ENCODE peak calls at places on chromosomes 16 and 17, in six cellular contexts. W, Z, J, B, C and A are unnamed samples. For H3K4me1, the result is how much of the 10 kb centered on the place peaks cover.

GRCh38 chr16:1707193-1707790 is 1.3 kb downstream of the MAPK8IP3 start:
- DNase-seq in W (peak), Z (peak), J (peak), B (no peak), C (peak), A (no peak)

GRCh38 chr17:7555320-7555948 is 3.1 kb upstream of the TNFSF13 start:
- DNase-seq in W (no peak), Z (peak), J (no peak), B (no peak), C (no peak), A (no peak)

GRCh38 chr16:57262841-57263584 is 18.0 kb downstream of the ARL2BP start:
- DNase-seq in W (no peak), Z (no peak), J (no peak), B (no peak), C (no peak), A (no peak)

GRCh38 chr17:51230306-51230705 is 29.5 kb downstream of the MBTD1 start:
- DNase-seq in W (no peak), Z (no peak), J (no peak), B (no peak), C (peak), A (no peak)

GRCh38 chr17:48259710-48260291 is 152.2 kb downstream of the SNX11 start:
- DNase-seq in W (peak), Z (peak), J (peak), B (no peak), C (no peak), A (peak)

GRCh38 chr16:4180511-4180910 is 61.4 kb downstream of the SRL start:
- DNase-seq in W (no peak), Z (no peak), J (no peak), B (no peak), C (no peak), A (no peak)

GRCh38 chr16:57619606-57620315 is 8.7 kb upstream of the ADGRG1 start:
- DNase-seq in W (no peak), Z (no peak), J (no peak), B (no peak), C (no peak), A (peak)

GRCh38 chr17:37310940-37311339 is 64.8 kb upstream of the C17orf78 start:
- DNase-seq in W (no peak), Z (no peak), J (no peak), B (no peak), C (no peak), A (no peak)

GRCh38 chr16:74448990-74449389 is 27.7 kb upstream of the CLEC18B start:
- DNase-seq in W (peak), Z (peak), J (no peak), B (no peak), C (no peak), A (peak)

GRCh38 chr16:30949655-30950515 is 1.0 kb downstream of the ORAI3 start:
- DNase-seq in W (peak), Z (peak), J (peak), B (no peak), C (peak), A (peak)

GRCh38 chr16:24573141-24573540 is 33.8 kb downstream of the RBBP6 start:
- DNase-seq in W (no peak), Z (no peak), J (no peak), B (no peak), C (no peak), A (no peak)

GRCh38 chr17:38742431-38743308 is 5.5 kb downstream of the PCGF2 start:
- DNase-seq in W (peak), Z (no peak), J (no peak), B (no peak), C (no peak), A (no peak)

GRCh38 chr17:61700252-61700651 is 109.2 kb upstream of the NACA2 start:
- DNase-seq in W (peak), Z (peak), J (no peak), B (no peak), C (no peak), A (no peak)

GRCh38 chr16:58727796-58728568 is 6.1 kb downstream of the GOT2 start:
- DNase-seq in W (no peak), Z (no peak), J (no peak), B (no peak), C (no peak), A (no peak)

GRCh38 chr17:51435641-51436091 is 175.3 kb downstream of the UTP18 start:
- DNase-seq in W (peak), Z (peak), J (peak), B (peak), C (peak), A (peak)

GRCh38 chr17:16120937-16121336 is 94.4 kb downstream of the NCOR1 start:
- DNase-seq in W (no peak), Z (no peak), J (no peak), B (no peak), C (no peak), A (no peak)

GRCh38 chr17:13153036-13153435 is 135.2 kb upstream of the ELAC2 start:
- DNase-seq in W (no peak), Z (no peak), J (no peak), B (no peak), C (no peak), A (no peak)

GRCh38 chr17:76681222-76682137 is 29.3 kb downstream of the MXRA7 start:
- DNase-seq in W (peak), Z (peak), J (peak), B (peak), C (peak), A (no peak)

GRCh38 chr17:43757171-43757660 is 1.4 kb downstream of the SOST start:
- DNase-seq in W (no peak), Z (no peak), J (no peak), B (no peak), C (no peak), A (no peak)

GRCh38 chr17:42285346-42286050 is 2.8 kb upstream of the STAT5A start:
- DNase-seq in W (no peak), Z (no peak), J (no peak), B (no peak), C (no peak), A (no peak)

GRCh38 chr17:27524594-27524993 is 68.3 kb downstream of the KSR1 start:
- DNase-seq in W (no peak), Z (no peak), J (no peak), B (no peak), C (no peak), A (no peak)

GRCh38 chr17:16381496-16381820 is 567 bp downstream of the UBB start:
- DNase-seq in W (no peak), Z (no peak), J (no peak), B (no peak), C (no peak), A (no peak)

GRCh38 chr16:89375021-89375420 is 115.3 kb downstream of the ANKRD11 start:
- DNase-seq in W (no peak), Z (no peak), J (peak), B (no peak), C (no peak), A (no peak)

GRCh38 chr16:19188406-19188805 is 20.4 kb downstream of the SYT17 start:
- DNase-seq in W (peak), Z (no peak), J (no peak), B (no peak), C (no peak), A (no peak)

GRCh38 chr17:58337600-58338453 is 9.2 kb upstream of the TSPOAP1 start:
- DNase-seq in W (no peak), Z (peak), J (peak), B (no peak), C (peak), A (no peak)

GRCh38 chr16:79519448-79519847 is 81.1 kb downstream of the MAF start:
- DNase-seq in W (no peak), Z (no peak), J (no peak), B (no peak), C (no peak), A (no peak)

GRCh38 chr17:39063681-39064069 is 87.8 kb downstream of the PLXDC1 start:
- DNase-seq in W (no peak), Z (no peak), J (no peak), B (no peak), C (no peak), A (peak)

GRCh38 chr16:87854053-87854906 is 15.0 kb downstream of the SLC7A5 start:
- DNase-seq in W (no peak), Z (no peak), J (no peak), B (no peak), C (no peak), A (peak)

GRCh38 chr16:20906225-20906870 is 5.8 kb downstream of the LYRM1 start:
- DNase-seq in W (peak), Z (no peak), J (no peak), B (no peak), C (no peak), A (peak)

GRCh38 chr17:9247401-9247938 is 226.2 kb downstream of the NTN1 start:
- DNase-seq in W (no peak), Z (no peak), J (no peak), B (no peak), C (no peak), A (no peak)

GRCh38 chr17:14904406-14904805 is 360.7 kb downstream of the PMP22 start:
- DNase-seq in W (no peak), Z (no peak), J (no peak), B (no peak), C (no peak), A (no peak)

GRCh38 chr16:57150682-57151330 is 35.0 kb downstream of the PSME3IP1 start:
- DNase-seq in W (no peak), Z (peak), J (no peak), B (no peak), C (no peak), A (no peak)

GRCh38 chr16:24652209-24652712 is 77.2 kb upstream of the TNRC6A start:
- DNase-seq in W (no peak), Z (no peak), J (no peak), B (no peak), C (no peak), A (no peak)

GRCh38 chr17:17677299-17678040 is 3.8 kb upstream of the RAI1 start:
- DNase-seq in W (no peak), Z (no peak), J (no peak), B (no peak), C (no peak), A (no peak)

GRCh38 chr17:31744541-31744951 is 114.5 kb downstream of the COPRS start:
- DNase-seq in W (no peak), Z (no peak), J (no peak), B (no peak), C (peak), A (no peak)

GRCh38 chr17:45225964-45226530 is 4.4 kb downstream of the FMNL1 start:
- DNase-seq in W (peak), Z (no peak), J (no peak), B (no peak), C (peak), A (no peak)

GRCh38 chr16:13390093-13390985 is 488.9 kb downstream of the SHISA9 start:
- DNase-seq in W (no peak), Z (peak), J (no peak), B (no peak), C (peak), A (no peak)

DNA sequence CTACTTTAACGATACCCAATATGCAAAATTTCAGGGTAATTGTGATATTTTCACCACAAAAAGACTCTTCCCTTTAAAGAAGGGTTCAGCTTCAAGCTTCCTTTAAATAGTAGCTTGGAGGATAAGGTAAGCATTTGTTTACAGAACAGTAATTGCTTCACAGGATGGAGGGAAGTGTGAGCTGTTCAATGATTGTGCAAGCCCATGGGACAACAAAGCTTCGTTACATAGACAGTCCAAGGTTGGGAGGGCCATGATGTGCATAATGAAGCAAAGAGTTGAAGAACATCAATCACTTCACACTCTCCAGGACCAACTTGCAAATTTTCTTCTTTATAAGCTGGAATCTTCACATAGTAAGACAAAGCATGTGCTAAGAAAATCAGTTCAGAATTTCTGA is 145.0 kb upstream of the ASIC2 start:
- DNase-seq in W (no peak), Z (no peak), J (no peak), B (no peak), C (no peak), A (no peak)
- H3K4me1 ChIP-seq in W (under half), Z (under half), J (under half), B (under half), C (under half), A (under half)

GRCh38 chr17:79983456-79983855 is 52.2 kb downstream of the TBC1D16 start:
- DNase-seq in W (no peak), Z (no peak), J (no peak), B (no peak), C (no peak), A (no peak)
- H3K4me3 ChIP-seq in W (no peak), Z (no peak), J (no peak), B (no peak), C (no peak), A (no peak)

GRCh38 chr17:50207792-50208567 is 6.5 kb upstream of the COL1A1 start:
- DNase-seq in W (no peak), Z (no peak), J (no peak), B (no peak), C (no peak), A (no peak)

GRCh38 chr17:50209472-50210248 is 8.2 kb upstream of the COL1A1 start:
- DNase-seq in W (no peak), Z (peak), J (peak), B (no peak), C (no peak), A (peak)

GRCh38 chr17:50210249-50211225 is 9.1 kb upstream of the COL1A1 start:
- DNase-seq in W (peak), Z (peak), J (peak), B (no peak), C (no peak), A (peak)

GRCh38 chr17:50208611-50209061 is 7.2 kb upstream of the COL1A1 start:
- DNase-seq in W (no peak), Z (peak), J (no peak), B (no peak), C (no peak), A (no peak)

DNA sequence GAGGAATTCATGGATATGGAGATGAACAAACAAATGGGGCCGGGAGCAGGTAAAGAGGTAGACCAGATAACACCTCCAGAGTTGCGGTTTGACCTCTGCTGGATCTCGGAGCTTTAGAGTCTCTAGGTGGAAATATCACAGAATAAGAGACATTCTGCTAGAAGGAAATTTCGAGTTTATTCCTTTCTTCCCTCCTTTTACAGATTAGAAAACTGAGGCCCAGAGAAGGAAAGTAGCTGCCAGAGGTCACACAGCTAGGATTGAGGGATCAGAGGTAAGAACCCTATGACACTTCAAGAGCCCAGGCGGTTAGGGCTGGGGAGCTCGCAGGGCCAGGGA is 7.7 kb upstream of the COL1A1 start:
- DNase-seq in W (no peak), Z (no peak), J (no peak), B (no peak), C (no peak), A (no peak)
- H3K4me2 ChIP-seq in W (no peak), Z (no peak), J (no peak), B (no peak), C (no peak), A (no peak)

GRCh38 chr17:63629627-63630026 is 7.4 kb downstream of the MAP3K3 start:
- DNase-seq in W (peak), Z (no peak), J (no peak), B (no peak), C (no peak), A (no peak)
- H3K4me1 ChIP-seq in W (under half), Z (under half), J (under half), B (under half), C (under half), A (under half)

GRCh38 chr17:74639704-74640142 is 16.2 kb upstream of the CD300E start:
- DNase-seq in W (no peak), Z (no peak), J (no peak), B (no peak), C (peak), A (no peak)
- H3K4me3 ChIP-seq in W (no peak), Z (no peak), J (no peak), B (no peak), C (no peak), A (no peak)

GRCh38 chr17:70795620-70796019 is 626.3 kb downstream of the KCNJ2 start:
- DNase-seq in W (no peak), Z (no peak), J (no peak), B (no peak), C (no peak), A (no peak)

GRCh38 chr17:70796757-70797156 is 627.4 kb downstream of the KCNJ2 start:
- DNase-seq in W (no peak), Z (no peak), J (no peak), B (no peak), C (peak), A (no peak)

GRCh38 chr17:70797166-70797565 is 627.8 kb downstream of the KCNJ2 start:
- DNase-seq in W (no peak), Z (no peak), J (no peak), B (no peak), C (no peak), A (no peak)

GRCh38 chr17:70791748-70792443 is 622.6 kb downstream of the KCNJ2 start:
- DNase-seq in W (no peak), Z (no peak), J (no peak), B (no peak), C (no peak), A (no peak)

DNA sequence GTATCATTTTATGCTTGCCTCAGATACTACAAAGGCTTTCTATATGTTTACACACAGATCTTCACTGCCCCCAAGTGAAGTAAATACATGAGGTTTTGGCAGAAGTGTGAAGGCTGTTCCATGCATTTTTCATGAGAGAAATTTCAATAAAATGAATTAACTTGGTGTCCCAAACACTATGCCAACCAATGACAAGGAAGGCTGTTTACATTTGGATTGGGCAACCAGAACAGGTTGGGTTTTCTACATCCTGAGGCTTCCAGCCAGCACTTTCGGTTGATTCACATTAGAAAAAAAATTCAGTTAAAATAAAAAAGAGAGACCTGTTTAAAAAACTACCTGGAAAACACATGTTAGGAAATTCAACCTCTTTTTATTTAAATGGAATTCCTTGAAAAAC is 625.4 kb downstream of the KCNJ2 start:
- DNase-seq in W (no peak), Z (no peak), J (no peak), B (no peak), C (no peak), A (no peak)
- H3K4me2 ChIP-seq in W (no peak), Z (no peak), J (no peak), B (no peak), C (no peak), A (no peak)

GRCh38 chr16:66332599-66332998 is 33.9 kb upstream of the CDH5 start:
- DNase-seq in W (no peak), Z (no peak), J (no peak), B (no peak), C (no peak), A (no peak)
- H3K4me1 ChIP-seq in W (under half), Z (under half), J (under half), B (under half), C (under half), A (under half)

GRCh38 chr16:86772231-86772510 is 193.8 kb downstream of the FOXL1 start:
- DNase-seq in W (no peak), Z (no peak), J (no peak), B (no peak), C (no peak), A (no peak)
- H3K4me3 ChIP-seq in W (no peak), Z (no peak), J (no peak), B (no peak), C (no peak), A (no peak)

DNA sequence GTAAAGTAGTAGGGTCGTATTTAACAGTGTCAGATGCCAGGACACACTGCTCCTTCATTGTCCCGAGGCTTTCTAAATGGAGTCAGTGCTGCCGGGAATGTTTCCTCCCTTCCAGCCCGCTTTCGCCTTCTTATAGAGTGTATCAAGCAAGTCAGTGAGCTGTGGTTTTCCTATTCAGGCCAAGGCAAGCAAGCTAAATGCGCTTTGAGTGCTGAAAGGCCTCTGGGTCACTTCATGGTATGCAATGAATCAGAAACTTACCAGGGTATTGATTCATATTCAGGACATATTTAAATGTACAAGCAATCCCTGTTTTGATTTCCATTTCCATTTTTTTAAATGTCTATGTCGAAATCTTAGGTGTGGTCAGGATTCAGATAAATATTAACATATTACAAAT is 327.9 kb upstream of the SOX9 start:
- DNase-seq in W (no peak), Z (no peak), J (peak), B (no peak), C (no peak), A (peak)
- H3K4me2 ChIP-seq in W (no peak), Z (no peak), J (no peak), B (no peak), C (no peak), A (no peak)